ENCODE peak calls at places on chromosome 12, in five cellular contexts. W, Y, L, P and M are unnamed samples.

GRCh38 chr12:110104188-110104969 is 19.8 kb upstream of the IFT81 start:
- DNase-seq in W (peak), Y (no peak), L (no peak), P (no peak), M (peak)

GRCh38 chr12:132952371-132953162 is 3.5 kb downstream of the ZNF605 start:
- DNase-seq in W (no peak), Y (no peak), L (no peak), P (no peak), M (no peak)

GRCh38 chr12:8828514-8829127 is 6.2 kb downstream of the A2ML1 start:
- DNase-seq in W (no peak), Y (no peak), L (no peak), P (no peak), M (no peak)

GRCh38 chr12:83190631-83191390 is 504.1 kb downstream of the TMTC2 start:
- DNase-seq in W (no peak), Y (no peak), L (no peak), P (no peak), M (no peak)

GRCh38 chr12:24839268-24839791 is 109.6 kb downstream of the BCAT1 start:
- DNase-seq in W (no peak), Y (peak), L (no peak), P (no peak), M (peak)

GRCh38 chr12:65765436-65765813 is 58.9 kb upstream of the HMGA2 start:
- DNase-seq in W (peak), Y (no peak), L (no peak), P (no peak), M (peak)

GRCh38 chr12:94621662-94622359 is 28.5 kb downstream of the TMCC3 start:
- DNase-seq in W (peak), Y (peak), L (no peak), P (peak), M (peak)

GRCh38 chr12:123151679-123152454 is 977 bp upstream of the PITPNM2 start:
- DNase-seq in W (no peak), Y (no peak), L (no peak), P (no peak), M (no peak)

GRCh38 chr12:110199360-110200123 is 75.4 kb downstream of the IFT81 start:
- DNase-seq in W (peak), Y (peak), L (no peak), P (no peak), M (peak)

GRCh38 chr12:133058203-133059125 is 21.2 kb downstream of the ZNF84 start:
- DNase-seq in W (peak), Y (no peak), L (no peak), P (no peak), M (no peak)

GRCh38 chr12:50690923-50691322 is 73.0 kb upstream of the ATF1 start:
- DNase-seq in W (no peak), Y (no peak), L (no peak), P (no peak), M (no peak)

GRCh38 chr12:29796823-29797263 is 13.1 kb upstream of the TMTC1 start:
- DNase-seq in W (peak), Y (no peak), L (no peak), P (peak), M (peak)

GRCh38 chr12:9869307-9870161 is at the start of gene CLEC2B:
- DNase-seq in W (peak), Y (no peak), L (no peak), P (peak), M (peak)

GRCh38 chr12:122336015-122336946 is 70.0 kb upstream of the VPS33A start:
- DNase-seq in W (peak), Y (no peak), L (peak), P (peak), M (no peak)

GRCh38 chr12:45671254-45671653 is 58.3 kb upstream of the ARID2 start:
- DNase-seq in W (peak), Y (no peak), L (no peak), P (peak), M (no peak)

GRCh38 chr12:97756066-97756701 is 293.6 kb downstream of the RMST start:
- DNase-seq in W (no peak), Y (no peak), L (no peak), P (no peak), M (no peak)

GRCh38 chr12:99810718-99811593 is 163.4 kb downstream of the GARIN6 start:
- DNase-seq in W (peak), Y (no peak), L (no peak), P (peak), M (no peak)

GRCh38 chr12:26150737-26151450 is 26.1 kb upstream of the BHLHE41 start:
- DNase-seq in W (peak), Y (no peak), L (no peak), P (peak), M (peak)

GRCh38 chr12:99135376-99135775 is 490.3 kb downstream of the APAF1 start:
- DNase-seq in W (no peak), Y (no peak), L (no peak), P (no peak), M (no peak)

GRCh38 chr12:95099270-95099790 is 25.9 kb upstream of the NR2C1 start:
- DNase-seq in W (no peak), Y (no peak), L (no peak), P (no peak), M (no peak)

GRCh38 chr12:124457287-124458219 is 109.9 kb downstream of the NCOR2 start:
- DNase-seq in W (peak), Y (peak), L (no peak), P (no peak), M (no peak)

GRCh38 chr12:91023326-91024004 is 18.7 kb upstream of the EPYC start:
- DNase-seq in W (peak), Y (no peak), L (no peak), P (no peak), M (peak)

GRCh38 chr12:83700858-83701257 is 1014.2 kb downstream of the TMTC2 start:
- DNase-seq in W (peak), Y (no peak), L (no peak), P (no peak), M (peak)

GRCh38 chr12:51598156-51598555 is 7.1 kb downstream of the SCN8A start:
- DNase-seq in W (no peak), Y (no peak), L (no peak), P (no peak), M (no peak)

GRCh38 chr12:14843425-14843887 is at the start of gene ART4:
- DNase-seq in W (no peak), Y (no peak), L (no peak), P (no peak), M (no peak)

GRCh38 chr12:105862163-105862821 is 276.5 kb downstream of the NUAK1 start:
- DNase-seq in W (no peak), Y (no peak), L (no peak), P (no peak), M (no peak)

GRCh38 chr12:94872007-94872653 is 131.4 kb downstream of the NDUFA12 start:
- DNase-seq in W (no peak), Y (no peak), L (no peak), P (no peak), M (no peak)

GRCh38 chr12:3629082-3629830 is 123.7 kb downstream of the CRACR2A start:
- DNase-seq in W (no peak), Y (no peak), L (no peak), P (no peak), M (no peak)

GRCh38 chr12:9870311-9870866 is 1.2 kb upstream of the CLEC2B start:
- DNase-seq in W (peak), Y (no peak), L (no peak), P (peak), M (no peak)

GRCh38 chr12:18358077-18358476 is 96.8 kb downstream of the PIK3C2G start:
- DNase-seq in W (no peak), Y (no peak), L (no peak), P (no peak), M (no peak)

GRCh38 chr12:67853204-67853603 is 136.0 kb upstream of the IFNG-AS1 start:
- DNase-seq in W (peak), Y (no peak), L (no peak), P (no peak), M (peak)

GRCh38 chr12:114440450-114441383 is 34.8 kb upstream of the TBX5 start:
- DNase-seq in W (no peak), Y (no peak), L (no peak), P (no peak), M (no peak)

GRCh38 chr12:96255077-96255476 is 60.9 kb downstream of the ELK3 start:
- DNase-seq in W (peak), Y (no peak), L (no peak), P (no peak), M (peak)

GRCh38 chr12:6426882-6427671 is 17.7 kb upstream of the CD27 start:
- DNase-seq in W (no peak), Y (peak), L (no peak), P (no peak), M (no peak)

GRCh38 chr12:14373202-14373601 is 7.7 kb downstream of the ATF7IP start:
- DNase-seq in W (peak), Y (no peak), L (no peak), P (no peak), M (no peak)

GRCh38 chr12:5715076-5715475 is 230.0 kb downstream of the ANO2 start:
- DNase-seq in W (no peak), Y (no peak), L (no peak), P (no peak), M (no peak)

GRCh38 chr12:54526800-54527630 is 22.4 kb upstream of the PDE1B start:
- DNase-seq in W (peak), Y (no peak), L (no peak), P (peak), M (no peak)

GRCh38 chr12:131108171-131108955 is 154.7 kb downstream of the ADGRD1 start:
- DNase-seq in W (no peak), Y (no peak), L (peak), P (no peak), M (no peak)

GRCh38 chr12:95547522-95548055 is 3.7 kb downstream of the USP44 start:
- DNase-seq in W (peak), Y (no peak), L (no peak), P (no peak), M (no peak)

GRCh38 chr12:15244926-15245325 is 23.7 kb upstream of the RERG start:
- DNase-seq in W (no peak), Y (no peak), L (no peak), P (no peak), M (no peak)

DNA sequence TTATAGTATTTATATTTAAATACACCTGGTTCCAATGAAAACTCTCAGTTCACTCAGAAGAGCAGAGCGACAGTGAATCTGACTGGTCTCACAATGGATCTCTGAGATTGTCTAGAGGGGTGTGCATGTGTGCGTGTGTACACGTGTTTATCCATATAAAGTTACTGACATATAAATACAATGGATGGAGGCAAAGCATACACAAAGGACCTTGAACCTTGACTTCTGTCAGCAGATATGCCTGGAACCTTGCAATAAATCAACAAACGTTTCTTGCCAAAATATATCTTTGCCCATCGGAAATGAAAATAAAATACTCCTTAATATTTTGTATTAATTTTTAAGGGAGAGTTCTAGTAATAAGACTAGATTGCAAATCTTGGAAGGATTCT is 52.0 kb upstream of the KCNJ8 start:
- DNase-seq in W (no peak), Y (no peak), L (no peak), P (no peak), M (no peak)
- H3K4me3 ChIP-seq in W (no peak), Y (no peak), L (no peak), P (no peak), M (no peak)

DNA sequence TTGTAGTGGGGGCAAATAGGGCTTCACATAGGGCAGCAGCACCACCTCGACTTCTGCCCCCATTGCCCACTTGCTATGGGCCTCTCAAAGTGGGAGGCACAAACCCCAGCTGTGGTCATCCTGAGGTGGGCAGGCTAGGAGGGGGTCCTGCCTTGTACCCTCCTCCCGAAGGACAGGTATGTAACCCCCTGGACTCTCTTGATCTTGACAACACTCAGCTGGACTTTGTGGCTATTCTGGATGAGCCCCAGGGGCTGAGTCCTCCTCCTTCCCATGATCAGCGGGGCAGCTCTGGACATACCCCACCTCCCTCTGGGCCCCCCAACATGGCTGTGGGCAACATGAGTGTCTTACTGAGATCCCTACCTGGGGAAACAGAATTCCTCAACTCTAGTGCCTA is 8.0 kb downstream of the ARHGAP9 start:
- DNase-seq in W (no peak), Y (no peak), L (no peak), P (no peak), M (no peak)
- H3K4me3 ChIP-seq in W (no peak), Y (no peak), L (no peak), P (no peak), M (no peak)

GRCh38 chr12:116358850-116359761 is 81.6 kb upstream of the MED13L start:
- DNase-seq in W (peak), Y (peak), L (peak), P (peak), M (peak)
- H3K4me3 ChIP-seq in W (peak), Y (no peak), L (no peak), P (no peak), M (no peak)

GRCh38 chr12:102965281-102966155 is 8.0 kb downstream of the ASCL1 start:
- DNase-seq in W (no peak), Y (no peak), L (no peak), P (no peak), M (no peak)
- H3K4me3 ChIP-seq in W (no peak), Y (no peak), L (no peak), P (no peak), M (no peak)

DNA sequence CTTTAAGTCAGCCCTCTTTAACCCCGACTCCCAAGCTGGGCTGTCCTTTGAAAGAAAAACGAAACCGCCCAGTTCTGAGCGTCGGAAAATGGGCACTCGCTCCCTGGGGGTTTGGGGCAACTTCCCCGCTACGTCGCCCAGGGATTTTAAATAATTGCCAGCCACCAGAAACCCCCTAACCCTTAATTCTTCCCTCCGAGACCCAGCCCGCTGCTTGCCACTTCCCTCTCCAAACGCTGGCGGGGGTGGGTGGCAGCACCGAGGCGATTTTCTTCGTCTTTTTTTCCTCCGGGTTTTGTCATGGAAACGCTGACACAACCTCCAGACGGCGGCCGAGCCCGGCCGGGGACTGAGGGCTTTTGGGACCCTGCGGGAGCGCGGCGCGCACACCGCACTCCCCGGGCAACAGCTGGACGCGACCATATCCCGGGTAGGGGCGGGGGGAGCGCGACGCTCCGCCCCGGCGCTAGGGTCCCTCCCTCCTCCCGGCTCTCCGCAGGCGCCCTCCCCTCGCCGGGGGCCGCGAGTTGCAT is at the start of gene CHST11:
- DNase-seq in W (peak), Y (peak), L (peak), P (peak), M (peak)
- H3K4me3 ChIP-seq in W (peak), Y (peak), L (peak), P (peak), M (peak)

GRCh38 chr12:1474059-1474537 is 120.3 kb downstream of the FBXL14 start:
- DNase-seq in W (peak), Y (no peak), L (no peak), P (peak), M (peak)
- H3K4me3 ChIP-seq in W (peak), Y (no peak), L (no peak), P (peak), M (peak)

DNA sequence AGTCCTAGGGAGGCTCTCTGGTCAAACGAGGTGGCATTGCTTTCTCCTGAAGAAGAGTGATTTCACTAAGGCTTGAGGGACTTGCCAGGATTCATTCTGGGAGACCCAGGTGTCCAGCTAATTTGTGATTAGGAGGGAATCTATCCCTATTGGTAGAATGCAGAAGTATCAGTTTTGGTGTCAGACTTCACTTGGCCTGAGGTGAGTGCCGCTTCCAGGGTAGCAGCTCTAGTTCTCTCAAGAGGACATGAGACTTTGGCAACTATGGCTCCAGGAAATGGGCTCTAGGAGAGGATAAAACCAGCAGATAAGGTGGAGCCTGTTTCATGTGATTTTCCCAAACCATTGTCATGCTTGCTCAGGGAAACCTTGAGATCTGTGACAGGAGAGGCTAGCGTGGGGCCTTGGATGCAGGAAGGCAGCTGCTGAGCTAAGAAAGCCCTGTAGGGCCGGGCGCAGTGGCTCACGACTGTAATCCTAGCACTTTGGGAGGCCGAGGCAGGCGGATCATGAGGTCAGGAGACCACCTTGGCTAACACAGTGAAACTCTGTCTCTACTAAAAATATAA is 11.6 kb upstream of the TMEM117 start:
- DNase-seq in W (no peak), Y (no peak), L (no peak), P (no peak), M (no peak)
- H3K4me3 ChIP-seq in W (no peak), Y (no peak), L (no peak), P (no peak), M (no peak)

DNA sequence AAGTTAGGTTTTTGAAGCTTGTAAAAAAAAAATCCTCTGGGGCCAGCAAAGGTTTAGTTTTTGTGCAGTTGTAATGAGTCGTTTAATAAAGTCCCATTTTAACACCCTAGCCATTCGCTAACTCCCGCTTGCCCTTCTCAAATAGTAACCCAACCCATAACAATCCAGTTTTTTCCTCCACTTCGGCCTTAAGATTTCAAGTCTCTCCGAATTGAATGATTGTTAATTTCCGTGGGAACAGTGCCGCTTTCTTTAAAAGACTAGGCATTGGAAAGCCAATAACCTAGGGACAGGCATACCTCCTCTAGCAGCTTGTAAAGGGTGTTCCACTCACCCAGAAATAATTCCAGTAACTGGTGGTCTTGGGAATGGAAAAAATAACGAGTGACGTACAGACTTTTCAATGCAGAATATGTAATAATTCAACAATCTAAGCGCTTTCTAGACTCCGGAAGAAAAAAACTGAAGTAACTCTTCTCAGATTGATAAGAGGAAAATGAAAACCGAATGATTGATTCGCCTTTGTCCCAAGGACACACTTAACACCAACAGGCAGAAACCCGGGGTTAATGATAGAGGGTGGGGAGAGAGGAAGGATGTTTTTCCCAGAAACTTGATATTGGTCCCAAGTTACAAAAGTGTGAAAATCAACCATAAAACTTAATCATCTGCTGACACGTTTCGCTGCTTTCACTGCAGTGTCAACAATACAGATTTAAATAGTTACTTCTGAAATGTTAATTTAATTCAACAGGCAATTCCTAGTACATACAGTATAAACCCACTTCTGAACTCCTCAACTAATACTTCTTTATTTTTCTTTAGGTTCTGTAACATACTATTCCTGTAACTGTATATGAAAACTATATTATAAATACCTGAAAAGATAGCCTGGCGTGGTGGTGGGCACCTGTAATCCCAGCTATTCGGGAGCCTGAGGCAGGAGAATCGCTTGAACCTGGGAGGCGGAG is 1.0 kb upstream of the SINHCAF start:
- DNase-seq in W (peak), Y (no peak), L (no peak), P (no peak), M (no peak)
- H3K4me3 ChIP-seq in W (peak), Y (peak), L (peak), P (peak), M (peak)